ENCODE peak calls at places on chromosomes 4 and X, in ten cellular contexts. D is cardiac muscle cell; K is CD8-positive, alpha-beta T cell; Y is right atrium auricular region; S is pancreas; P is IMR-90; O is keratinocyte; G is breast epithelium; I is transverse colon; A is psoas muscle. B is an unnamed sample.

GRCh38 chr4:7194251-7195137 is 2.2 kb downstream of the SORCS2 start:
- DNase-seq in P (no peak), D (peak; percentile 54), S (no peak), I (no peak), O (no peak), G (no peak), K (no peak), A (peak; percentile 50), Y (no peak), B (no peak)

GRCh38 chr4:107034982-107035710 is 967 bp downstream of the DKK2 start:
- DNase-seq in D (peak; percentile 51), A (peak; percentile 55), K (no peak), I (peak; percentile 6), G (no peak), O (no peak), P (peak; percentile 3), S (no peak), Y (no peak), B (no peak)

GRCh38 chr4:125085-125820 is 952 bp downstream of the ZNF718 start:
- DNase-seq in A (peak; percentile 50), G (peak; percentile 18), I (peak; percentile 53), O (no peak), Y (peak; percentile 59), K (peak; percentile 16), P (peak; percentile 17), S (peak; percentile 57), D (peak; percentile 73), B (no peak)

GRCh38 chr4:147754037-147754445 is 22.2 kb downstream of the ARHGAP10 start:
- DNase-seq in Y (no peak), A (no peak), I (no peak), P (peak; percentile 95), K (no peak), G (no peak), O (no peak), S (no peak), D (no peak), B (no peak)

GRCh38 chr4:24729041-24729730 is 66.2 kb upstream of the SOD3 start:
- DNase-seq in K (no peak), Y (no peak), S (no peak), D (no peak), O (no peak), P (no peak), I (no peak), G (no peak), A (no peak), B (no peak)

GRCh38 chr4:25816591-25817058 is 46.2 kb downstream of the SEL1L3 start:
- DNase-seq in S (no peak), O (no peak), D (no peak), K (no peak), P (no peak), A (no peak), Y (no peak), I (no peak), G (no peak), B (no peak)

GRCh38 chrX:18290200-18290599 is 64.3 kb downstream of the SCML2 start:
- DNase-seq in S (no peak), O (no peak), D (no peak), I (no peak), P (no peak), Y (no peak), K (no peak), A (no peak), G (no peak), B (no peak)

GRCh38 chrX:68832101-68832416 is 3.2 kb downstream of the EFNB1 start:
- DNase-seq in O (no peak), G (no peak), Y (peak; percentile 69), S (no peak), P (peak; percentile 83), K (no peak), A (peak; percentile 67), I (peak; percentile 60), D (peak; percentile 53), B (no peak)

GRCh38 chr4:17029964-17030363 is 131.5 kb upstream of the LDB2 start:
- DNase-seq in D (no peak), Y (no peak), P (no peak), O (peak; percentile 4), G (no peak), K (no peak), I (no peak), A (no peak), S (no peak), B (no peak)

GRCh38 chr4:6446538-6447451 is 25.6 kb downstream of the PPP2R2C start:
- DNase-seq in Y (no peak), K (no peak), D (no peak), I (no peak), S (no peak), G (no peak), P (no peak), A (no peak), O (no peak), B (no peak)

GRCh38 chrX:14717949-14718348 is 154.9 kb downstream of the FANCB start:
- DNase-seq in D (no peak), Y (no peak), I (no peak), A (no peak), O (no peak), S (no peak), K (no peak), P (no peak), G (no peak), B (no peak)

GRCh38 chr4:10762541-10762940 is 78.0 kb upstream of the CLNK start:
- DNase-seq in A (no peak), O (no peak), S (no peak), D (peak; percentile 6), Y (no peak), P (peak; percentile 91), G (no peak), I (no peak), K (no peak), B (no peak)

GRCh38 chrX:290476-291166 is 9.4 kb downstream of the PLCXD1 start:
- DNase-seq in Y (no peak), S (no peak), A (no peak), P (no peak), G (no peak), I (no peak), D (no peak), O (no peak), K (no peak), B (no peak)
- H3K4me1 ChIP-seq in Y (no peaks in the 10 kb centered on the region), S (no peaks in the 10 kb centered on the region), A (no peaks in the 10 kb centered on the region), P (no peaks in the 10 kb centered on the region), G (no peaks in the 10 kb centered on the region), I (no peaks in the 10 kb centered on the region), D (no peaks in the 10 kb centered on the region), O (peaks cover 6% of the 10 kb centered on the region), K (no peaks in the 10 kb centered on the region), B (no peaks in the 10 kb centered on the region)

GRCh38 chrX:122363112-122363511 is 821.0 kb upstream of the GRIA3 start:
- DNase-seq in D (no peak), K (no peak), A (no peak), I (no peak), O (no peak), P (no peak), S (no peak), G (no peak), Y (no peak), B (no peak)
- TF ChIP-seq CTCF in D (no peak), K (no peak), A (no peak), I (no peak), O (peak; percentile 6), P (no peak), S (no peak), G (no peak), Y (no peak), B (no peak)

GRCh38 chr4:73221734-73222133 is 36.9 kb downstream of the ANKRD17 start:
- DNase-seq in A (no peak), S (no peak), O (no peak), Y (no peak), G (no peak), P (no peak), K (no peak), I (no peak), D (no peak), B (no peak)

GRCh38 chr4:73223258-73223651 is 35.3 kb downstream of the ANKRD17 start:
- DNase-seq in D (no peak), I (no peak), G (no peak), P (no peak), Y (no peak), O (no peak), K (no peak), A (no peak), S (no peak), B (no peak)

GRCh38 chr4:73224886-73225285 is 33.7 kb downstream of the ANKRD17 start:
- DNase-seq in Y (no peak), K (no peak), S (no peak), A (no peak), I (no peak), D (no peak), G (no peak), P (no peak), O (no peak), B (no peak)

GRCh38 chr4:73220815-73221214 is 37.8 kb downstream of the ANKRD17 start:
- DNase-seq in S (no peak), K (no peak), Y (no peak), P (no peak), G (no peak), O (no peak), D (no peak), A (no peak), I (no peak), B (no peak)

DNA sequence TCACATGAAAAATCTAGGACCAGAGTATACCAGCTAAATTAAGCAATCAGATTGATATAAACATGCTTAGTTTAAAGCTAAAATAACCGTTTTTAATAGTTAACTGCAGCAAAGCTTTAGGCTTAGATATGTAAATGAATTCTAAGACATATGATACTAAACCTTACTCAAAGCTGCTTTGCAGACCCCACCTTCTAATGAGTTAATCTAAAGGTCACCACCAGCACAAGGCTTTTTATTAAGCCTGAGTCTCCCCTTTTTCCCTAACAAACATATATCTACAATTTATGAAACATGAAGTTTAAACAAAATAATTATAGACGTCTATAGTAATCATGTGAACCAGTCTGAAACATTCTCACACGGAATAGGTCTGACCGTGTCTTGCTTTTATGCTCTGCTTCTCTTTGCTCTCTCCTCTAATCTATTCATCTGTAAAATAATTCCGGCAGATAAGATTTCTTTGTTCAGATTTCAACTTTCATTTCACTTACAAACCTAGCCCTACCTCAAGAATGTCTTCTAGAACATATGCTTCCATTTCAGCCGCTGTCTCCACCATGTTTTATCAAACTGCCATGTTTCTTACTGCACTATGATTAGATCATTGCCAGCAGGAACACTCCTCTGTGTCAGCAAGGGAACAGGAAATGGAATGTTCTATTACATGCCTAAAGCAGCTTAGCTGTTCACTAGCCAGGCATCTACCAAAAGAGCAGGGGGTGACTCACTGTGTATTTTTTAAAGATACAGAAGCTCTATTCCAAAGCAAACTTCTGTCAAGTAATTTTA is 35.9 kb downstream of the ANKRD17 start:
- DNase-seq in Y (no peak), A (no peak), I (peak; percentile 46), O (peak; percentile 68), P (peak; percentile 97), D (peak; percentile 82), G (peak; percentile 56), K (peak; percentile 53), S (peak; percentile 77), B (peak; percentile 11)
- H3K27ac ChIP-seq in Y (peak overlapping the region; percentile 80), A (peak overlapping the region; percentile 96), I (peak overlapping the region; percentile 89), O (peak overlapping the region; percentile 80), P (peak overlapping the region; percentile 0), D (peak overlapping the region; percentile 89), G (peak overlapping the region; percentile 87), K (peak overlapping the region; percentile 71), S (peak overlapping the region; percentile 88), B (peak overlapping the region; percentile 63)

DNA sequence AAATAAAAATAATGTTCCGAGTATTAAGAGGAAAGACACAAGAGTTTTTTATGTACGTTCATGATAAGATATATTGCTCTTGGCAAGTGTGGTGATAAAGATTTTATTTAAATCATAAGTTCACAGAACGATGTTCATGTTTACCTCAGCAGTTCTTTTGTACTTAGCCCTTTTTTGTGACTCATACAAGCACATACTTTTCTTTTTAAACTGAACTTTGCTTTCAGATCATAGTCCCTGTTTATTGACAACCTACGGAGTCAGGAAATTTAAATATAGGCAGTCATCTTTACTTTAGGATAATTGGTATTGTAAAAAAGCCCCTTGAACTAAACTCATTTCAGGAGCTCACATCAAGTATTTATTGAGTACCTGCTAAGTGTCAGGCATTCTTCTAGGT is 1.3 kb upstream of the CTSO start:
- DNase-seq in Y (no peak), I (no peak), D (no peak), G (no peak), P (peak; percentile 45), K (no peak), O (no peak), A (no peak), S (no peak), B (no peak)
- H3K4me1 ChIP-seq in Y (peaks cover 5% of the 10 kb centered on the region), I (peaks cover 13% of the 10 kb centered on the region), D (peaks cover 5% of the 10 kb centered on the region), G (no peaks in the 10 kb centered on the region), P (peaks cover 6% of the 10 kb centered on the region), K (peaks cover 7% of the 10 kb centered on the region), O (peaks cover 5% of the 10 kb centered on the region), A (no peaks in the 10 kb centered on the region), S (no peaks in the 10 kb centered on the region), B (peaks cover 10% of the 10 kb centered on the region)